ENCODE peak calls at places on chromosomes 6 and 20, in four cellular contexts. G is ELR; U is D341Med; O is activated effector memory CD4-positive, alpha-beta T cell treated with anti-CD3 and anti-CD28 coated beads, Interleukin-2, amount 50 U/mL, for 16 hours. Z is an unnamed sample.
A peak's percentile ranks its signal among the peaks of the same experiment; 100 is the strongest.

GRCh38 chr20:53677447-53678314 is 84.0 kb upstream of the ZNF217 start:
- DNase-seq in O (no peak), U (no peak), G (no peak), Z (no peak)

GRCh38 chr6:143333749-143334520 is 116.6 kb downstream of the ADAT2 start:
- DNase-seq in O (no peak), G (peak; percentile 9), U (no peak), Z (no peak)

GRCh38 chr6:129276986-129277385 is 394.0 kb downstream of the LAMA2 start:
- DNase-seq in U (no peak), G (no peak), O (no peak), Z (no peak)

GRCh38 chr6:143680157-143680556 is 2.4 kb downstream of the PHACTR2 start:
- DNase-seq in O (no peak), U (no peak), G (no peak), Z (no peak)

GRCh38 chr6:1579096-1579495 is 30.6 kb upstream of the FOXC1 start:
- DNase-seq in G (no peak), U (no peak), O (no peak), Z (no peak)

GRCh38 chr6:57209030-57209429 is 13.1 kb downstream of the RAB23 start:
- DNase-seq in O (no peak), U (no peak), G (no peak), Z (no peak)

GRCh38 chr6:100968934-100969333 is 87.8 kb upstream of the ASCC3 start:
- DNase-seq in G (no peak), U (no peak), O (no peak), Z (no peak)

GRCh38 chr6:134735461-134735860 is 214.4 kb downstream of the ALDH8A1 start:
- DNase-seq in U (no peak), G (peak; percentile 23), O (no peak), Z (no peak)

GRCh38 chr6:156351346-156351966 is 425.7 kb upstream of the ARID1B start:
- DNase-seq in U (no peak), O (no peak), G (no peak), Z (no peak)

GRCh38 chr20:13290724-13291123 is 69.7 kb downstream of the ISM1 start:
- DNase-seq in G (no peak), U (no peak), O (no peak), Z (no peak)

GRCh38 chr6:11042750-11043551 is 1.2 kb downstream of the ELOVL2 start:
- DNase-seq in U (no peak), G (no peak), O (no peak), Z (no peak)

GRCh38 chr6:137868721-137869631 is 1.9 kb downstream of the TNFAIP3 start:
- DNase-seq in G (no peak), O (no peak), U (no peak), Z (no peak)

GRCh38 chr6:146543940-146544661 is 468 bp downstream of the RAB32 start:
- DNase-seq in G (peak; percentile 56), U (no peak), O (peak; percentile 60), Z (no peak)

GRCh38 chr6:7139835-7140470 is 32.2 kb downstream of the RREB1 start:
- DNase-seq in U (no peak), O (no peak), G (no peak), Z (no peak)

GRCh38 chr6:46526607-46527006 is 35.4 kb upstream of the RCAN2 start:
- DNase-seq in U (no peak), G (no peak), O (no peak), Z (no peak)

GRCh38 chr6:140156131-140156530 is 781.7 kb upstream of the CITED2 start:
- DNase-seq in O (no peak), G (no peak), U (no peak), Z (no peak)

GRCh38 chr6:96522469-96523009 is 933 bp downstream of the UFL1 start:
- DNase-seq in U (no peak), O (no peak), G (peak; percentile 28), Z (no peak)

GRCh38 chr20:63233924-63234323 is 1.8 kb upstream of the BIRC7 start:
- DNase-seq in O (no peak), U (no peak), G (no peak), Z (no peak)

GRCh38 chr6:77457720-77458349 is 5.5 kb downstream of the HTR1B start:
- DNase-seq in O (no peak), G (peak; percentile 96), U (peak; percentile 70), Z (no peak)

GRCh38 chr6:24891004-24891403 is 44.8 kb downstream of the RIPOR2 start:
- DNase-seq in U (no peak), O (no peak), G (no peak), Z (no peak)

GRCh38 chr6:28443112-28443773 is at the start of gene ZSCAN23:
- DNase-seq in U (peak; percentile 90), O (peak; percentile 92), G (peak; percentile 93), Z (peak; percentile 86)

GRCh38 chr6:81808834-81809598 is 56.5 kb upstream of the TENT5A start:
- DNase-seq in U (no peak), O (no peak), G (no peak), Z (no peak)

GRCh38 chr6:158662607-158663464 is 13.0 kb downstream of the SYTL3 start:
- DNase-seq in U (no peak), O (no peak), G (no peak), Z (peak; percentile 68)

GRCh38 chr20:53774487-53775203 is 181.0 kb upstream of the ZNF217 start:
- DNase-seq in G (peak; percentile 100), O (no peak), U (no peak), Z (no peak)

GRCh38 chr20:63533388-63533787 is 3.8 kb downstream of the PTK6 start:
- DNase-seq in G (no peak), U (no peak), O (no peak), Z (no peak)